ENCODE peak calls at places on chromosomes 3 and 15, in seven cellular contexts. H is CD4-positive, alpha-beta memory T cell; F is CD8-positive, alpha-beta memory T cell; T is ascending aorta; O is A172; C is amniotic epithelial cell; K is HT1080. V is an unnamed sample.

GRCh38 chr15:24676431-24676830 is 856 bp downstream of the NPAP1 start:
- DNase-seq in C (no peak), H (no peak), K (peak), O (no peak), T (no peak), F (no peak), V (no peak)

GRCh38 chr3:151974067-151974466 is 100.6 kb downstream of the SUCNR1 start:
- DNase-seq in K (peak), O (peak), C (peak), F (no peak), H (no peak), T (no peak), V (peak)

GRCh38 chr3:129359102-129359461 is 69.4 kb downstream of the EFCAB12 start:
- DNase-seq in T (no peak), F (no peak), H (no peak), K (peak), O (peak), C (no peak), V (no peak)

GRCh38 chr15:101675796-101676582 is 23.8 kb upstream of the TM2D3 start:
- DNase-seq in O (peak), F (no peak), H (peak), C (peak), T (no peak), K (peak), V (no peak)

GRCh38 chr3:101813817-101814440 is 34.9 kb downstream of the NXPE3 start:
- DNase-seq in C (peak), K (no peak), F (no peak), H (no peak), T (no peak), O (peak), V (no peak)

GRCh38 chr3:173065543-173065970 is 75.5 kb downstream of the SPATA16 start:
- DNase-seq in H (no peak), T (no peak), O (peak), K (peak), C (peak), F (no peak), V (peak)

GRCh38 chr15:59170295-59170881 is 36.3 kb upstream of the LDHAL6B start:
- DNase-seq in O (peak), H (no peak), C (peak), T (peak), K (peak), F (no peak), V (peak)

GRCh38 chr3:13016083-13016725 is 57.0 kb downstream of the IQSEC1 start:
- DNase-seq in T (no peak), C (no peak), F (peak), K (no peak), O (peak), H (peak), V (no peak)

GRCh38 chr15:49415171-49415570 is 7.9 kb upstream of the FGF7 start:
- DNase-seq in T (no peak), C (no peak), F (no peak), K (no peak), O (no peak), H (no peak), V (no peak)

GRCh38 chr3:39814007-39814406 is 4.6 kb downstream of the MYRIP start:
- DNase-seq in C (no peak), K (peak), T (no peak), O (no peak), F (no peak), H (no peak), V (peak)

GRCh38 chr15:57607570-57608000 is 15.9 kb downstream of the MYZAP start:
- DNase-seq in O (peak), H (no peak), T (no peak), C (peak), K (peak), F (no peak), V (no peak)